ENCODE peak calls at places on chromosomes 16 and 17, in nine cellular contexts. W, N, S, Y, O, T, D, B and Q are unnamed samples.
A peak's percentile ranks its signal among the peaks of the same experiment; 100 is the strongest.

GRCh38 chr17:29216181-29216580 is 30.5 kb upstream of the CRYBA1 start:
- DNase-seq in B (no peak), Y (no peak), W (no peak), S (no peak), D (no peak), O (no peak), N (no peak), T (no peak), Q (no peak)

GRCh38 chr17:70060415-70060814 is 14.6 kb upstream of the KCNJ16 start:
- DNase-seq in D (peak; percentile 40), T (no peak), N (no peak), W (no peak), B (no peak), O (no peak), Y (no peak), S (no peak), Q (no peak)

GRCh38 chr17:64161380-64161779 is 31.4 kb upstream of the ERN1 start:
- DNase-seq in N (no peak), S (no peak), Y (no peak), D (no peak), T (peak; percentile 39), O (no peak), B (no peak), W (no peak), Q (no peak)

GRCh38 chr17:76549539-76549938 is 9.7 kb downstream of the PRCD start:
- DNase-seq in S (no peak), W (no peak), Y (no peak), O (no peak), D (no peak), N (no peak), B (no peak), T (no peak), Q (no peak)

GRCh38 chr16:67341250-67341649 is 14.6 kb downstream of the LRRC36 start:
- DNase-seq in N (no peak), O (no peak), S (no peak), Y (no peak), W (no peak), D (no peak), B (no peak), T (no peak), Q (no peak)

GRCh38 chr16:12462690-12463646 is 340.7 kb downstream of the CPPED1 start:
- DNase-seq in W (no peak), B (no peak), O (no peak), S (no peak), N (peak; percentile 57), T (peak; percentile 62), Y (no peak), D (no peak), Q (no peak)

GRCh38 chr17:63448655-63449054 is 2.5 kb upstream of the CYB561 start:
- DNase-seq in N (no peak), W (no peak), S (no peak), T (no peak), O (no peak), B (no peak), D (no peak), Y (no peak), Q (no peak)

GRCh38 chr17:1153795-1154546 is 25.8 kb downstream of the ABR start:
- DNase-seq in B (peak; percentile 20), N (peak; percentile 89), D (no peak), W (no peak), Y (peak; percentile 18), S (no peak), T (peak; percentile 65), O (no peak), Q (no peak)

GRCh38 chr17:10048951-10049350 is 143.9 kb upstream of the RCVRN start:
- DNase-seq in T (no peak), W (no peak), B (no peak), O (no peak), D (no peak), N (no peak), S (no peak), Y (no peak), Q (no peak)

GRCh38 chr16:22370038-22370541 is 4.3 kb downstream of the CDR2 start:
- DNase-seq in D (no peak), O (no peak), Y (no peak), T (peak; percentile 93), S (no peak), W (no peak), N (peak; percentile 76), B (no peak), Q (no peak)

GRCh38 chr17:81866440-81867122 is 4.6 kb downstream of the ARHGDIA start:
- DNase-seq in B (no peak), N (peak; percentile 43), D (no peak), O (no peak), S (no peak), Y (no peak), W (no peak), T (no peak), Q (no peak)

GRCh38 chr17:1067282-1067956 is 70.5 kb downstream of the TIMM22 start:
- DNase-seq in O (no peak), D (no peak), Y (no peak), N (peak; percentile 46), B (no peak), S (no peak), W (no peak), T (no peak), Q (no peak)

GRCh38 chr17:40422990-40423611 is 5.4 kb upstream of the TOP2A start:
- DNase-seq in B (no peak), Y (no peak), W (no peak), S (peak; percentile 25), D (no peak), N (no peak), O (no peak), T (no peak), Q (no peak)

GRCh38 chr16:65106792-65107191 is 15.1 kb downstream of the CDH11 start:
- DNase-seq in Y (no peak), D (no peak), W (no peak), O (no peak), B (no peak), S (no peak), N (peak; percentile 35), T (peak; percentile 84), Q (no peak)

GRCh38 chr16:88530858-88531203 is 39.4 kb upstream of the ZC3H18 start:
- DNase-seq in O (no peak), Y (no peak), S (no peak), D (no peak), W (no peak), T (no peak), B (no peak), N (no peak), Q (no peak)

GRCh38 chr17:3926860-3927627 is 10.8 kb upstream of the P2RX1 start:
- DNase-seq in B (no peak), O (no peak), N (no peak), T (no peak), D (peak; percentile 65), S (no peak), W (no peak), Y (no peak), Q (no peak)

GRCh38 chr17:17810374-17811248 is 26.2 kb downstream of the SREBF1 start:
- DNase-seq in O (no peak), Y (no peak), W (no peak), N (peak; percentile 32), T (no peak), B (no peak), D (peak; percentile 85), S (no peak), Q (no peak)

GRCh38 chr16:19522369-19523159 is 666 bp upstream of the GDE1 start:
- DNase-seq in D (no peak), Y (no peak), S (no peak), O (no peak), T (no peak), W (no peak), N (no peak), B (no peak), Q (no peak)

GRCh38 chr17:39672522-39673334 is 4.5 kb downstream of the PNMT start:
- DNase-seq in W (no peak), T (no peak), N (no peak), O (no peak), S (no peak), D (no peak), Y (no peak), B (no peak), Q (no peak)

GRCh38 chr17:56447166-56447565 is 146.3 kb upstream of the NOG start:
- DNase-seq in S (no peak), B (no peak), N (no peak), Y (no peak), D (no peak), W (no peak), O (no peak), T (no peak), Q (no peak)

GRCh38 chr17:40218740-40219072 is 398 bp upstream of the WIPF2 start:
- DNase-seq in Y (peak; percentile 65), O (peak; percentile 55), T (peak; percentile 74), B (no peak), W (peak; percentile 78), N (peak; percentile 88), S (no peak), D (peak; percentile 70), Q (peak; percentile 90)

GRCh38 chr16:84045818-84046470 is 3.3 kb upstream of the SLC38A8 start:
- DNase-seq in S (no peak), O (no peak), W (no peak), Y (no peak), B (no peak), D (no peak), T (no peak), N (no peak), Q (no peak)

GRCh38 chr17:13750783-13751484 is 149.2 kb upstream of the HS3ST3A1 start:
- DNase-seq in D (no peak), N (peak; percentile 41), B (no peak), T (peak; percentile 30), W (no peak), S (no peak), Y (no peak), O (no peak), Q (no peak)

GRCh38 chr17:41511130-41511529 is 5.7 kb upstream of the KRT13 start:
- DNase-seq in O (no peak), T (no peak), B (no peak), D (no peak), Y (no peak), S (no peak), W (no peak), N (no peak), Q (no peak)

GRCh38 chr16:84808812-84809211 is 11.0 kb upstream of the CRISPLD2 start:
- DNase-seq in S (no peak), T (no peak), O (no peak), Y (peak; percentile 30), B (no peak), D (no peak), N (no peak), W (no peak), Q (no peak)

GRCh38 chr16:58201163-58201562 is 3.3 kb upstream of the CSNK2A2 start:
- DNase-seq in N (no peak), Y (no peak), S (no peak), O (no peak), D (no peak), T (no peak), B (no peak), W (no peak), Q (no peak)

GRCh38 chr16:78624349-78624748 is 524.9 kb downstream of the WWOX start:
- DNase-seq in O (no peak), W (no peak), Y (no peak), T (no peak), D (no peak), N (no peak), S (no peak), B (no peak), Q (no peak)